ENCODE peak calls at places on chromosomes 3 and 15, in four cellular contexts. One of them, this sample, is unnamed.

GRCh38 chr3:146308222-146308621 is 57.3 kb upstream of the PLSCR4 start:
- DNase-seq in body of pancreas: no peak
- DNase-seq in adrenal gland: no peak
- DNase-seq in stomach: no peak
- DNase-seq in this sample: no peak

GRCh38 chr15:99019558-99020540 is 12.3 kb upstream of the PGPEP1L start:
- DNase-seq in adrenal gland: no peak
- DNase-seq in stomach: no peak
- DNase-seq in body of pancreas: no peak
- DNase-seq in this sample: no peak

GRCh38 chr3:10456981-10457380 is 48.4 kb downstream of the ATP2B2 start:
- DNase-seq in stomach: no peak
- DNase-seq in body of pancreas: no peak
- DNase-seq in adrenal gland: no peak
- DNase-seq in this sample: no peak

GRCh38 chr3:178588593-178588992 is 52.4 kb downstream of the KCNMB2 start:
- DNase-seq in stomach: no peak
- DNase-seq in body of pancreas: no peak
- DNase-seq in adrenal gland: no peak
- DNase-seq in this sample: no peak

GRCh38 chr3:82044918-82045715 is 283.7 kb upstream of the GBE1 start:
- DNase-seq in stomach: no peak
- DNase-seq in body of pancreas: no peak
- DNase-seq in adrenal gland: no peak
- DNase-seq in this sample: no peak

GRCh38 chr3:18010001-18010400 is 267.6 kb upstream of the TBC1D5 start:
- DNase-seq in adrenal gland: no peak
- DNase-seq in stomach: no peak
- DNase-seq in body of pancreas: no peak
- DNase-seq in this sample: no peak

GRCh38 chr3:188439080-188439479 is 285.1 kb downstream of the LPP start:
- DNase-seq in body of pancreas: no peak
- DNase-seq in stomach: no peak
- DNase-seq in adrenal gland: no peak
- DNase-seq in this sample: no peak

GRCh38 chr15:70512772-70513362 is 250.5 kb downstream of the UACA start:
- DNase-seq in adrenal gland: peak; percentile 38
- DNase-seq in body of pancreas: no peak
- DNase-seq in stomach: peak; percentile 50
- DNase-seq in this sample: peak; percentile 89

GRCh38 chr15:33008284-33009011 is 186.1 kb downstream of the FMN1 start:
- DNase-seq in stomach: no peak
- DNase-seq in body of pancreas: no peak
- DNase-seq in adrenal gland: no peak
- DNase-seq in this sample: no peak

GRCh38 chr3:52268036-52268435 is 10.4 kb downstream of the WDR82 start:
- DNase-seq in body of pancreas: no peak
- DNase-seq in stomach: no peak
- DNase-seq in adrenal gland: no peak
- DNase-seq in this sample: no peak

GRCh38 chr3:193955719-193956118 is 180.2 kb upstream of the HES1 start:
- DNase-seq in adrenal gland: no peak
- DNase-seq in stomach: no peak
- DNase-seq in body of pancreas: no peak
- DNase-seq in this sample: no peak

GRCh38 chr3:120646771-120647449 is 35.1 kb downstream of the HGD start:
- DNase-seq in stomach: no peak
- DNase-seq in adrenal gland: no peak
- DNase-seq in body of pancreas: no peak
- DNase-seq in this sample: no peak

GRCh38 chr3:126749931-126750759 is 46.1 kb downstream of the CHCHD6 start:
- DNase-seq in body of pancreas: no peak
- DNase-seq in stomach: no peak
- DNase-seq in adrenal gland: no peak
- DNase-seq in this sample: no peak

GRCh38 chr3:169348981-169349942 is 314.2 kb downstream of the MECOM start:
- DNase-seq in adrenal gland: no peak
- DNase-seq in stomach: no peak
- DNase-seq in body of pancreas: no peak
- DNase-seq in this sample: no peak

GRCh38 chr3:121667333-121667732 is 6.6 kb upstream of the HCLS1 start:
- DNase-seq in stomach: no peak
- DNase-seq in body of pancreas: no peak
- DNase-seq in adrenal gland: no peak
- DNase-seq in this sample: no peak

GRCh38 chr15:101246824-101247745 is 4.8 kb downstream of the CHSY1 start:
- DNase-seq in adrenal gland: peak; percentile 6
- DNase-seq in stomach: no peak
- DNase-seq in body of pancreas: no peak
- DNase-seq in this sample: peak; percentile 64

GRCh38 chr3:151550025-151550618 is 89.3 kb upstream of the IGSF10 start:
- DNase-seq in body of pancreas: no peak
- DNase-seq in adrenal gland: no peak
- DNase-seq in stomach: no peak
- DNase-seq in this sample: no peak

GRCh38 chr3:101244212-101244575 is 76.2 kb downstream of the IMPG2 start:
- DNase-seq in stomach: no peak
- DNase-seq in body of pancreas: no peak
- DNase-seq in adrenal gland: no peak
- DNase-seq in this sample: no peak

GRCh38 chr15:49637857-49638256 is 17.0 kb downstream of the DTWD1 start:
- DNase-seq in stomach: no peak
- DNase-seq in body of pancreas: no peak
- DNase-seq in adrenal gland: no peak
- DNase-seq in this sample: no peak

GRCh38 chr15:46129145-46129544 is 494.3 kb downstream of the SQOR start:
- DNase-seq in body of pancreas: no peak
- DNase-seq in adrenal gland: no peak
- DNase-seq in stomach: no peak
- DNase-seq in this sample: no peak

GRCh38 chr3:60010778-60011177 is 961.0 kb upstream of the CFAP20DC start:
- DNase-seq in adrenal gland: no peak
- DNase-seq in stomach: no peak
- DNase-seq in body of pancreas: no peak
- DNase-seq in this sample: no peak

GRCh38 chr3:37882711-37883110 is 21.0 kb downstream of the CTDSPL start:
- DNase-seq in body of pancreas: no peak
- DNase-seq in adrenal gland: no peak
- DNase-seq in stomach: no peak
- DNase-seq in this sample: no peak

GRCh38 chr3:74067296-74067695 is 442.6 kb upstream of the PDZRN3 start:
- DNase-seq in stomach: peak; percentile 35
- DNase-seq in body of pancreas: no peak
- DNase-seq in adrenal gland: peak; percentile 56
- DNase-seq in this sample: no peak

GRCh38 chr3:52655895-52656294 is 29.8 kb downstream of the PBRM1 start:
- DNase-seq in adrenal gland: no peak
- DNase-seq in stomach: no peak
- DNase-seq in body of pancreas: no peak
- DNase-seq in this sample: no peak

DNA sequence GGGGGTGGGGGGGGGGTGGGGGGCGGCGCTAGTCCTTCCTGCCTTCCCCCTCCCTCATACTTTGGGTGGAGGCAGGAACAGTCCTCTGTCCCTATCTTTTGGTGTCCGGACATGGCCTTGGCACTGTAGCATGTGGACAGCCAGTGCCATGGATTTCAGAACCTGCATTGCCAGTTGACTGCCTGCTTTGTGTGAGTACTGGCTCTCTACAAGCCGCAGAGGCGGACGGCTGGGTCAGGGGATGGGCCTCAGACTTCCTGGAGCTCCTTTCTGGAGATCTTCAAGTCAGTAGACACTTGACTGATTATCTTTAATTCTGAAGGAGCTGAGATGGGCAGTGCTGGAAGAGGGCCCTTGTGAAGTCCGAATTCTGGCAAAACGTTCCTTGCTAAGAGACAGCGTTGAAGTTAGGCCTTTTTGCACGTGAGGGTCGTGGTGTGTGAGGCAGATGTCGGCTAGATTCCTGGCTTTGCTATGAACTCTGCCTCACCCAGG is 2.5 kb downstream of the CLDN11 start:
- DNase-seq in body of pancreas: no peak
- DNase-seq in adrenal gland: peak; percentile 20
- DNase-seq in stomach: no peak
- DNase-seq in this sample: peak; percentile 76
- TF ChIP-seq POLR2A in body of pancreas: no peak
- TF ChIP-seq POLR2A in adrenal gland: no peak
- TF ChIP-seq POLR2A in stomach: no peak
- TF ChIP-seq POLR2A in this sample: no peak

GRCh38 chr15:90931737-90932659 is at the start of gene HDDC3:
- DNase-seq in adrenal gland: peak; percentile 93
- DNase-seq in body of pancreas: peak; percentile 94
- DNase-seq in stomach: peak; percentile 93
- DNase-seq in this sample: peak; percentile 98

GRCh38 chr15:90933310-90933709 is 961 bp upstream of the HDDC3 start:
- DNase-seq in adrenal gland: no peak
- DNase-seq in body of pancreas: no peak
- DNase-seq in stomach: no peak
- DNase-seq in this sample: no peak

GRCh38 chr15:90932660-90932991 is 277 bp upstream of the HDDC3 start:
- DNase-seq in body of pancreas: no peak
- DNase-seq in stomach: no peak
- DNase-seq in adrenal gland: no peak
- DNase-seq in this sample: no peak

GRCh38 chr15:90934949-90935751 is at the start of gene UNC45A:
- DNase-seq in body of pancreas: peak; percentile 95
- DNase-seq in adrenal gland: peak; percentile 89
- DNase-seq in stomach: peak; percentile 97
- DNase-seq in this sample: peak; percentile 99

DNA sequence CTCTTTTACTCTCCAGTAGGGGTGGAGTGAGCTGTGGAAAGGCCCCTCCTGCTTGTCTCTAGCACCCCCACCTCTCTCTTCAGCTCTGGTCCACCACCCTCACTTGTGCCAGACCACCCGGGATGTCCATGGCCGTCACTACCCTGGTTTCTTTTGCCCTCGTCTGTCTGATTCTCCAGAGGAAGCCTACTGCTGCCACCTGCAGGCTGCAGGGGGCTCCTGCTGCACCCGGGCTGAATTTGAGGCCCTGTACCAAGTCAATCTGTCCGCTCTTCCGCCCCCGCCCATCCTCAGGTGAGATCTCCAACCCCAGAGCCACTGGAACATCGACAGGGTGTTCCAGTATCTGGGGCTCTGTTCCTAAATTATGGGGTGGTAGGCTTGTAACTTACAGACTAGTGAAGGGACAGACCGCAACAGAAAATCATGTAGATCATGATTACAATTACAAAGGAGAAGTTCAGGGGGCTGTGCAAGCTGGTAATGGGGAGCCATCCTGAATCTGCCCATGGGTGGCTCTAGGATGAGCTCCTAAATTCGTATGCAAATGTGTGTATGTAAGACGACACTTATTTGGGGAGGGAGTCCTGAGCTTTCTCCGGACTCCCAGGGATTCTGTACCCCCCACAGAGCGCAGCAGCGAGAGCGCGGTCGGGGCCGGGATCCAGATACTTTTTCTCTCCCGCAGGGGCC is 683 bp upstream of the UNC45A start:
- DNase-seq in adrenal gland: peak; percentile 89
- DNase-seq in stomach: peak; percentile 90
- DNase-seq in body of pancreas: peak; percentile 89
- DNase-seq in this sample: peak; percentile 95
- TF ChIP-seq POLR2A in adrenal gland: no peak
- TF ChIP-seq POLR2A in stomach: no peak
- TF ChIP-seq POLR2A in body of pancreas: no peak
- TF ChIP-seq POLR2A in this sample: no peak

GRCh38 chr15:65246939-65247338 is 35.7 kb upstream of the CILP start:
- DNase-seq in adrenal gland: no peak
- DNase-seq in body of pancreas: no peak
- DNase-seq in stomach: no peak
- DNase-seq in this sample: no peak

GRCh38 chr15:65248506-65248905 is 37.2 kb upstream of the CILP start:
- DNase-seq in adrenal gland: no peak
- DNase-seq in stomach: no peak
- DNase-seq in body of pancreas: no peak
- DNase-seq in this sample: no peak

GRCh38 chr15:65246026-65246714 is 34.9 kb upstream of the CILP start:
- DNase-seq in adrenal gland: no peak
- DNase-seq in stomach: no peak
- DNase-seq in body of pancreas: no peak
- DNase-seq in this sample: no peak

GRCh38 chr15:65245096-65245849 is 34.0 kb upstream of the CILP start:
- DNase-seq in stomach: no peak
- DNase-seq in body of pancreas: peak; percentile 21
- DNase-seq in adrenal gland: peak; percentile 37
- DNase-seq in this sample: no peak

DNA sequence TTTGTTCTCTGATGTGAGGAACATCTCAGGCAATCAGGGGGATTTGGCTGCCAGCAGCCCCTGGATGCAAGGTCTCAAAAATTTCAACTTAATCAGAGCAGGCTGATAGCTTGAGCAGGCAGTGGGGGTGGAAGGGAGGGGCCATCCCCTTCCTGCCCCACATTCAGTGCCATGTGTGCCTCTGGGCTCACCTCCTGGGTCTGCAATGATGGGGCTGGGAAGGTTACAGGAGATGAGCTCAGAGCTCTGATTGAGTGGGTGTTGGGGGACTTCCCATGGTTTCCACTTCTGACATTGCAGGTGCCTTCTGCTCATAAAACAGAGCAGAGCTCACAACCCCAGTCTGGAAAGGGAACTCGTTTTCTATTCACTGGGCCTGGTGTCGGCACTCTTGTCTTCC is 37.0 kb downstream of the PARP16 start:
- DNase-seq in stomach: no peak
- DNase-seq in body of pancreas: no peak
- DNase-seq in adrenal gland: no peak
- DNase-seq in this sample: no peak
- TF ChIP-seq POLR2A in stomach: no peak
- TF ChIP-seq POLR2A in body of pancreas: no peak
- TF ChIP-seq POLR2A in adrenal gland: no peak
- TF ChIP-seq POLR2A in this sample: no peak

DNA sequence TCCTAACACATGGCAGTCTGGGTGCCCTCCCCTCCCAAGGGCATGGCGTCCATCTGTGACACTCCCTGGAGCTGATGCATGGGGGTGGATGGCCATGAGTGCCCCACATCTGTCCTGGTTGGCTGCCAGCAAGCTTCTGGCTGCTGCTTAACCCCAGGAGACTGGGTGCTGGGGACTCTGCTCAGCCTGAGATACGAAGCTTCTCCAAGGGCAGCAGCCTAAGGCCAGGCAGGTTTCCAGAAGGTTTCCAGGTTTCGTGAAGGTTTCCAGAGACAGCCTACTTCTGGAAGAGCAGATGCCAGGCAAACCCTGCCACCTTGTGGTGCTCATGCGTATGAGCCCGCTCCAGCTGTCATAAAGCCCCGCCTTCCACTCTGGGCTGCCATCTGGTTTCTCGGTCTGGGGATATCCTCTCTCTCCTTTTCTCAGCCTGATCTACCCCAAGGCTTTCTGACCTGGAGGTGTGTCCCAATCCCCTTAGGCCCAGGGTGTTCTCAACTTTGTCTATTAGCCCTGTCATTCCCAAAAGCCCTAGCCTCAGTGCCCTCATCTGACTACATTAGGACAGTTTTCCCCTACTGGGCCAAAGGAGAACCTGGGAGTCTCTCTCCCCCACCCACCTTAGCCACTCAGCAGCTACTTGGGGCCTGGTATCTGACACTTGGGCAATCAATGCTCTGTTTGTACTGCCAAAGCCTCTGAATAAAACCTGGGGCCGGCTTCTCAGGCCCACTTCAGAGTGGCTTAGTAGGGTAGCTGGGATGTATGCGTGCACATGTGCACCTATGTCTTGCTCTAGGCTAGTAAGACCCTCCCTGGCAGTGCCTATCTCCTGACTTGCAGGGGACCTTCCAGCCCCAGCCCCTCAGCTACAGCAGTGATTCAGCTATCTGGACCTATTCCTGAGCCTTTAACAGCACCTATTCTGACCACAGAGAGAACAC is 12.0 kb downstream of the MRPL46 start:
- DNase-seq in adrenal gland: peak; percentile 76
- DNase-seq in stomach: peak; percentile 67
- DNase-seq in body of pancreas: peak; percentile 67
- DNase-seq in this sample: no peak
- TF ChIP-seq POLR2A in adrenal gland: no peak
- TF ChIP-seq POLR2A in stomach: no peak
- TF ChIP-seq POLR2A in body of pancreas: no peak
- TF ChIP-seq POLR2A in this sample: no peak